ENCODE peak calls at places on chromosomes 5 and 9, in ten cellular contexts. R is suprapubic skin, B is transverse colon, G is HepG2, Q is A549, H is stomach, K is esophagus muscularis mucosa, N is H1, M is K562, V is ovary. I is an unnamed sample.
A peak's percentile ranks its signal among the peaks of the same experiment; 100 is the strongest.

GRCh38 chr9:95204710-95205109 is 112.8 kb downstream of the FANCC start:
- DNase-seq in Q (no peak), V (no peak), G (no peak), M (no peak), N (no peak), K (no peak), H (no peak), B (no peak), R (no peak), I (no peak)

GRCh38 chr9:72271617-72272478 is 93.2 kb downstream of the ZFAND5 start:
- DNase-seq in Q (peak; percentile 76), H (peak; percentile 37), R (no peak), B (peak; percentile 47), G (peak; percentile 46), K (peak; percentile 92), N (peak; percentile 67), M (peak; percentile 64), V (peak; percentile 54), I (no peak)

GRCh38 chr5:36660397-36661049 is 54.1 kb downstream of the SLC1A3 start:
- DNase-seq in Q (no peak), K (no peak), B (no peak), M (no peak), R (no peak), N (no peak), G (no peak), V (no peak), H (no peak), I (no peak)

GRCh38 chr5:119255571-119256356 is 100.1 kb upstream of the TNFAIP8 start:
- DNase-seq in M (peak; percentile 38), B (peak; percentile 85), N (peak; percentile 64), G (peak; percentile 74), V (no peak), K (no peak), H (no peak), R (no peak), Q (no peak), I (no peak)

GRCh38 chr5:131783874-131784273 is 12.9 kb downstream of the FNIP1 start:
- DNase-seq in B (no peak), K (no peak), H (no peak), Q (no peak), G (no peak), V (no peak), M (no peak), R (no peak), N (no peak), I (no peak)

GRCh38 chr9:107999011-107999410 is 509.4 kb upstream of the KLF4 start:
- DNase-seq in B (no peak), V (no peak), H (no peak), N (peak; percentile 48), G (no peak), M (no peak), K (no peak), R (no peak), Q (no peak), I (no peak)

GRCh38 chr5:134446938-134447337 is 35.3 kb upstream of the CDKN2AIPNL start:
- DNase-seq in N (no peak), H (no peak), G (no peak), K (no peak), Q (no peak), M (no peak), R (no peak), B (peak; percentile 56), V (no peak), I (no peak)

GRCh38 chr5:123951204-123951977 is 439.4 kb downstream of the CSNK1G3 start:
- DNase-seq in N (no peak), H (no peak), V (no peak), B (no peak), Q (no peak), G (no peak), R (no peak), K (no peak), M (no peak), I (no peak)

GRCh38 chr9:22102347-22103053 is 93.4 kb upstream of the CDKN2B start:
- DNase-seq in G (no peak), H (no peak), K (no peak), V (no peak), R (no peak), M (no peak), B (no peak), N (no peak), Q (no peak), I (no peak)

GRCh38 chr9:22105005-22105722 is 96.1 kb upstream of the CDKN2B start:
- DNase-seq in H (no peak), M (no peak), Q (no peak), G (no peak), R (no peak), K (no peak), B (no peak), N (no peak), V (no peak), I (no peak)

GRCh38 chr9:22107202-22107601 is 98.1 kb upstream of the CDKN2B start:
- DNase-seq in V (no peak), H (no peak), R (no peak), K (no peak), N (no peak), G (no peak), M (no peak), B (no peak), Q (no peak), I (no peak)

GRCh38 chr9:22100626-22101025 is 91.5 kb upstream of the CDKN2B start:
- DNase-seq in V (no peak), H (no peak), Q (no peak), K (no peak), M (no peak), N (no peak), R (no peak), B (no peak), G (no peak), I (no peak)

GRCh38 chr9:22103650-22104575 is 94.8 kb upstream of the CDKN2B start:
- DNase-seq in B (peak; percentile 55), V (no peak), K (no peak), Q (no peak), H (no peak), M (no peak), G (no peak), R (no peak), N (no peak), I (no peak)
- TF ChIP-seq EP300 in B (peak; percentile 24), V (no peak), K (no peak), Q (no peak), H (no peak), M (no peak), G (no peak), R (no peak), N (no peak), I (no peak)

GRCh38 chr9:96381696-96382095 is 1.8 kb downstream of the SLC35D2 start:
- DNase-seq in V (no peak), N (no peak), M (no peak), Q (no peak), B (no peak), G (no peak), H (no peak), K (no peak), R (no peak), I (no peak)

GRCh38 chr9:96383165-96383939 is at the start of gene SLC35D2:
- DNase-seq in N (peak; percentile 74), Q (peak; percentile 67), V (peak; percentile 68), G (peak; percentile 73), K (no peak), R (no peak), B (peak; percentile 87), M (peak; percentile 69), H (peak; percentile 75), I (peak; percentile 31)

GRCh38 chr9:96379461-96379860 is 4.0 kb downstream of the SLC35D2 start:
- DNase-seq in R (no peak), H (no peak), B (no peak), K (no peak), Q (no peak), V (no peak), M (no peak), G (no peak), N (no peak), I (no peak)

GRCh38 chr9:96382839-96383164 is 709 bp downstream of the SLC35D2 start:
- DNase-seq in M (no peak), N (no peak), G (no peak), V (no peak), B (no peak), Q (no peak), K (no peak), R (no peak), H (no peak), I (no peak)

DNA sequence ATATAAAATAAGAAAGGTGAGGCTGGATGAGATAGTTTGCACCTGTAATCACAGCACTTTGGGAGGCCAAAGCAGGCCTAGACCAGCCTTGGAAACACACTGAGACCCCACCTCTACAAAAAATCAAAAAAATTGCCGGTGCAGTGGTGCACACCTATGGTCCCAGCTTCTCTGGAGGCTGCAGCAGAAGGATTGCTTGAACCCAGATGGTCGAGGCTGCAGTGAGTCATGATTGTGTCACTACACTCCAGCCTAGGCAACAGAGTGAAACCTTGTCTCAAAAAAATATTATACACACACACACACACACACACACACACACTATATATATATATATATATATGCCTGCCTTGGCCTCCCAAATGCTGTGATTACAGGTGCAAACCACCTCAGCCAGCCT is 1.3 kb downstream of the SLC35D2 start:
- DNase-seq in Q (no peak), M (peak; percentile 22), R (no peak), N (no peak), K (no peak), G (peak; percentile 20), V (no peak), H (no peak), B (no peak), I (no peak)
- TF ChIP-seq EP300 in Q (no peak), M (no peak), R (no peak), N (no peak), K (no peak), G (no peak), V (no peak), H (no peak), B (no peak), I (no peak)

GRCh38 chr5:112687306-112687705 is 50.4 kb upstream of the APC start:
- DNase-seq in H (no peak), Q (no peak), V (no peak), M (no peak), B (no peak), K (no peak), G (no peak), R (no peak), N (no peak), I (no peak)

GRCh38 chr5:112690605-112691340 is 46.9 kb upstream of the APC start:
- DNase-seq in N (no peak), R (no peak), Q (no peak), K (peak; percentile 82), M (no peak), V (no peak), B (no peak), H (no peak), G (no peak), I (no peak)

GRCh38 chr5:112691341-112691685 is 46.4 kb upstream of the APC start:
- DNase-seq in V (no peak), R (no peak), G (no peak), N (no peak), H (no peak), K (no peak), M (no peak), Q (no peak), B (no peak), I (no peak)

GRCh38 chr5:112691758-112692157 is 45.9 kb upstream of the APC start:
- DNase-seq in K (peak; percentile 39), V (no peak), R (no peak), G (peak; percentile 65), H (no peak), B (no peak), Q (peak; percentile 38), N (peak; percentile 55), M (peak; percentile 82), I (no peak)

GRCh38 chr5:112689510-112689909 is 48.2 kb upstream of the APC start:
- DNase-seq in G (no peak), Q (no peak), R (no peak), H (no peak), N (no peak), V (no peak), B (no peak), K (peak; percentile 17), M (peak; percentile 56), I (no peak)
- TF ChIP-seq EP300 in G (no peak), Q (no peak), R (no peak), H (no peak), N (no peak), V (no peak), B (no peak), K (no peak), M (no peak), I (no peak)

DNA sequence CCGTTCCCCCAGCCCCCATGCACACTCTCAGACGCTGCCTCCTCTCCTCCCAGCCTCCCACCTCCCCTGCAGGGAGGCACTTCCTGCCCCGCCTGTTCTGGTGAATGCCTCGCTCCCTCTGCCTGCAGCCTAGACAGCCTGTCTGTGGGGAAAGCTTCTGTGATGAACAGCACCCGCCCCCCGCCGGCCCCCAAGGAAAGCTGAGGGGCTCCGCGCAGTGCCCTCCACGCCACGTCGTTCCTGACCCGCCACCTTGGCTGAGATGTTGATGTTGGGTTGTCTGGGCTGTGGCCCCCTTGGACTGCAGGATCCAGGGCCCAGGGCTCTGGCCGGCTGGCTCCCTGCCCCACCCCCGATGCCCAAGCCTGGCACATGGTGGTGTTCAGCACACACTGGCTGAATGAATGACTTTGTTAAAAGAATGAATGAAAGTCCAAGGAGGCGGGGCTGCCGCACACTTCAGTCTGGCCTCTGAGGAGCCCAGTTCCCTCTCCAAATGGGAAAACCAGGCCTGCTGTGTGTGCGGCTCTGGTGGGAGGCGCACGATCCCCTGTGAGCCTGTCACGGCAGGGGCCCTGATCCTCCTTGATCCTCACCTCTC is 2.1 kb upstream of the MYMK start:
- DNase-seq in B (no peak), N (no peak), G (no peak), H (no peak), R (no peak), V (no peak), K (no peak), Q (no peak), M (no peak), I (no peak)
- TF ChIP-seq EP300 in B (no peak), N (no peak), G (no peak), H (no peak), R (no peak), V (no peak), K (no peak), Q (no peak), M (no peak), I (no peak)